ENCODE peak calls at places on chromosomes 4 and X, in seven cellular contexts. F is lower lobe of right lung, M is HFFc6, S is GOT3, L is fibroblast of pulmonary artery, I is hippocampal formation, Z is NCI-H774. U is an unnamed sample.

GRCh38 chr4:54227261-54228063 is 1.6 kb upstream of the PDGFRA start:
- DNase-seq in F (peak; percentile 48), M (peak; percentile 68), S (peak; percentile 34), L (peak; percentile 76), I (no peak), Z (no peak), U (no peak)

GRCh38 chrX:16797358-16797757 is 11.1 kb downstream of the TXLNG start:
- DNase-seq in F (no peak), M (no peak), S (no peak), L (peak; percentile 12), I (no peak), Z (no peak), U (no peak)

GRCh38 chr4:185298728-185299394 is 89.5 kb downstream of the SNX25 start:
- DNase-seq in F (no peak), M (no peak), S (no peak), L (no peak), I (no peak), Z (no peak), U (no peak)

GRCh38 chr4:139817657-139818452 is 152.2 kb downstream of the MGST2 start:
- DNase-seq in F (no peak), M (no peak), S (no peak), L (no peak), I (no peak), Z (no peak), U (no peak)

GRCh38 chrX:136725446-136726104 is 55.2 kb downstream of the ARHGEF6 start:
- DNase-seq in F (no peak), M (peak; percentile 54), S (no peak), L (peak; percentile 70), I (no peak), Z (no peak), U (no peak)

GRCh38 chr4:163672751-163673150 is 178.3 kb downstream of the TMA16 start:
- DNase-seq in F (no peak), M (no peak), S (no peak), L (no peak), I (no peak), Z (no peak), U (no peak)

GRCh38 chrX:151825927-151826471 is 86.7 kb upstream of the MAGEA4 start:
- DNase-seq in F (no peak), M (peak; percentile 82), S (peak; percentile 7), L (peak; percentile 87), I (no peak), Z (no peak), U (peak; percentile 33)

GRCh38 chr4:84952776-84953175 is 13.7 kb downstream of the WDFY3 start:
- DNase-seq in F (no peak), M (no peak), S (no peak), L (no peak), I (no peak), Z (no peak), U (no peak)

GRCh38 chr4:8071741-8072140 is 86.9 kb downstream of the ABLIM2 start:
- DNase-seq in F (peak; percentile 30), M (no peak), S (no peak), L (no peak), I (no peak), Z (no peak), U (no peak)

GRCh38 chrX:132199941-132200340 is 19.3 kb downstream of the RAP2C start:
- DNase-seq in F (no peak), M (no peak), S (no peak), L (no peak), I (no peak), Z (no peak), U (no peak)

GRCh38 chr4:4866833-4867744 is 7.6 kb downstream of the MSX1 start:
- DNase-seq in F (no peak), M (no peak), S (no peak), L (no peak), I (no peak), Z (no peak), U (no peak)

GRCh38 chrX:45669715-45670360 is 469.2 kb upstream of the DIPK2B start:
- DNase-seq in F (no peak), M (no peak), S (no peak), L (peak; percentile 11), I (no peak), Z (no peak), U (no peak)

GRCh38 chrX:10677490-10677889 is 57.1 kb upstream of the MID1 start:
- DNase-seq in F (no peak), M (no peak), S (no peak), L (peak; percentile 0), I (peak; percentile 10), Z (no peak), U (no peak)

GRCh38 chr4:84681488-84682274 is 98.8 kb downstream of the CDS1 start:
- DNase-seq in F (no peak), M (peak; percentile 79), S (no peak), L (peak; percentile 71), I (peak; percentile 25), Z (no peak), U (peak; percentile 80)

GRCh38 chr4:159010563-159011260 is 92.2 kb upstream of the RAPGEF2 start:
- DNase-seq in F (peak; percentile 70), M (peak; percentile 29), S (no peak), L (peak; percentile 87), I (peak; percentile 50), Z (peak; percentile 69), U (no peak)

GRCh38 chrX:50067435-50068292 is 133.1 kb downstream of the AKAP4 start:
- DNase-seq in F (peak; percentile 28), M (no peak), S (no peak), L (peak; percentile 52), I (peak; percentile 30), Z (peak; percentile 24), U (no peak)

GRCh38 chr4:48831532-48832015 is 686 bp downstream of the OCIAD1 start:
- DNase-seq in F (no peak), M (no peak), S (no peak), L (peak; percentile 21), I (no peak), Z (no peak), U (no peak)

GRCh38 chr4:112082954-112083586 is 62.2 kb upstream of the FAM241A start:
- DNase-seq in F (no peak), M (peak; percentile 72), S (no peak), L (peak; percentile 91), I (no peak), Z (no peak), U (no peak)

GRCh38 chr4:188254211-188254610 is 115.0 kb downstream of the TRIML1 start:
- DNase-seq in F (no peak), M (no peak), S (no peak), L (no peak), I (no peak), Z (no peak), U (no peak)

GRCh38 chr4:85411386-85411785 is 63.6 kb upstream of the ARHGAP24 start:
- DNase-seq in F (no peak), M (no peak), S (no peak), L (no peak), I (no peak), Z (no peak), U (no peak)

GRCh38 chr4:166014411-166014810 is 141.4 kb downstream of the TLL1 start:
- DNase-seq in F (no peak), M (no peak), S (no peak), L (no peak), I (no peak), Z (no peak), U (no peak)

GRCh38 chrX:119266364-119266995 is 30.4 kb downstream of the PGRMC1 start:
- DNase-seq in F (no peak), M (peak; percentile 14), S (no peak), L (peak; percentile 28), I (peak; percentile 32), Z (no peak), U (peak; percentile 40)

GRCh38 chr4:73620115-73620792 is at the start of gene RASSF6:
- DNase-seq in F (peak; percentile 88), M (no peak), S (no peak), L (no peak), I (no peak), Z (peak; percentile 79), U (peak; percentile 40)

GRCh38 chr4:140300271-140300970 is 73.0 kb upstream of the SCOC start:
- DNase-seq in F (no peak), M (peak; percentile 66), S (no peak), L (peak; percentile 68), I (no peak), Z (no peak), U (no peak)